ENCODE peak calls at places on chromosomes 1 and 21, in seven cellular contexts. I is GM19239, Y is sciatic nerve, T is heart right ventricle, W is GOT3, S is GM04503, Z is GDM1. G is an unnamed sample.

GRCh38 chr1:53659436-53659835 is 79.5 kb downstream of the GLIS1 start:
- DNase-seq in I (no peak), Y (no peak), T (no peak), W (no peak), S (no peak), Z (no peak), G (no peak)

GRCh38 chr21:28903448-28903847 is 89.2 kb downstream of the LTN1 start:
- DNase-seq in I (no peak), Y (no peak), T (no peak), W (no peak), S (no peak), Z (no peak), G (no peak)

GRCh38 chr1:22071511-22071910 is 19.0 kb downstream of the CDC42 start:
- DNase-seq in I (no peak), Y (no peak), T (no peak), W (no peak), S (no peak), Z (no peak), G (no peak)

GRCh38 chr1:117336087-117336817 is 31.0 kb upstream of the MAN1A2 start:
- DNase-seq in I (no peak), Y (no peak), T (no peak), W (no peak), S (no peak), Z (no peak), G (no peak)

GRCh38 chr1:47984175-47984789 is 12.9 kb downstream of the TRABD2B start:
- DNase-seq in I (no peak), Y (no peak), T (peak; percentile 57), W (no peak), S (no peak), Z (no peak), G (no peak)

GRCh38 chr1:75539230-75540116 is 71.4 kb downstream of the SLC44A5 start:
- DNase-seq in I (no peak), Y (no peak), T (no peak), W (no peak), S (no peak), Z (no peak), G (no peak)

GRCh38 chr1:116769561-116769977 is 15.3 kb downstream of the CD2 start:
- DNase-seq in I (peak; percentile 46), Y (no peak), T (no peak), W (no peak), S (no peak), Z (peak; percentile 81), G (no peak)

GRCh38 chr1:184910596-184910995 is 63.7 kb downstream of the NIBAN1 start:
- DNase-seq in I (no peak), Y (peak; percentile 73), T (no peak), W (no peak), S (peak; percentile 66), Z (no peak), G (peak; percentile 64)

GRCh38 chr1:80250573-80251168 is 1244.1 kb upstream of the ADGRL4 start:
- DNase-seq in I (no peak), Y (no peak), T (no peak), W (no peak), S (no peak), Z (no peak), G (no peak)

GRCh38 chr21:42992943-42993712 is 18.8 kb downstream of the PKNOX1 start:
- DNase-seq in I (no peak), Y (no peak), T (no peak), W (no peak), S (no peak), Z (no peak), G (no peak)

GRCh38 chr1:221778535-221779142 is 36.8 kb upstream of the DUSP10 start:
- DNase-seq in I (no peak), Y (no peak), T (no peak), W (no peak), S (no peak), Z (peak; percentile 21), G (no peak)

GRCh38 chr1:42385283-42385682 is 4.7 kb downstream of the RIMKLA start:
- DNase-seq in I (no peak), Y (no peak), T (no peak), W (no peak), S (peak; percentile 5), Z (no peak), G (no peak)

GRCh38 chr1:160708821-160709220 is 2.8 kb downstream of the CD48 start:
- DNase-seq in I (no peak), Y (no peak), T (no peak), W (no peak), S (no peak), Z (no peak), G (no peak)

GRCh38 chr21:36504067-36505058 is 24.4 kb upstream of the CLDN14 start:
- DNase-seq in I (no peak), Y (no peak), T (no peak), W (no peak), S (no peak), Z (no peak), G (no peak)

GRCh38 chr1:9198538-9199361 is 35.8 kb upstream of the H6PD start:
- DNase-seq in I (no peak), Y (no peak), T (peak; percentile 48), W (no peak), S (no peak), Z (no peak), G (no peak)

GRCh38 chr1:3249846-3250501 is 181.0 kb downstream of the PRDM16 start:
- DNase-seq in I (no peak), Y (no peak), T (no peak), W (no peak), S (no peak), Z (no peak), G (no peak)

GRCh38 chr1:12617901-12618660 is at the start of gene DHRS3:
- DNase-seq in I (no peak), Y (peak; percentile 88), T (peak; percentile 84), W (no peak), S (no peak), Z (peak; percentile 72), G (no peak)

GRCh38 chr1:211468595-211468994 is 23.4 kb downstream of the RD3 start:
- DNase-seq in I (no peak), Y (no peak), T (no peak), W (no peak), S (no peak), Z (peak; percentile 85), G (no peak)

GRCh38 chr1:218636548-218636947 is 291.4 kb downstream of the TGFB2 start:
- DNase-seq in I (no peak), Y (no peak), T (no peak), W (no peak), S (no peak), Z (no peak), G (no peak)

GRCh38 chr1:62991152-62991551 is 207.2 kb downstream of the ATG4C start:
- DNase-seq in I (no peak), Y (no peak), T (no peak), W (no peak), S (no peak), Z (no peak), G (no peak)

GRCh38 chr1:173744651-173745050 is 29.9 kb downstream of the KLHL20 start:
- DNase-seq in I (no peak), Y (no peak), T (no peak), W (no peak), S (no peak), Z (no peak), G (no peak)

GRCh38 chr1:232979596-232979995 is 29.2 kb downstream of the NTPCR start:
- DNase-seq in I (no peak), Y (no peak), T (no peak), W (no peak), S (no peak), Z (no peak), G (no peak)

GRCh38 chr1:108051625-108052382 is 86.8 kb upstream of the VAV3 start:
- DNase-seq in I (no peak), Y (no peak), T (no peak), W (no peak), S (no peak), Z (no peak), G (no peak)

GRCh38 chr1:178266619-178267066 is 172.7 kb downstream of the RASAL2 start:
- DNase-seq in I (no peak), Y (no peak), T (no peak), W (no peak), S (no peak), Z (no peak), G (no peak)

GRCh38 chr1:31374511-31375196 is 1.8 kb upstream of the FABP3 start:
- DNase-seq in I (no peak), Y (no peak), T (peak; percentile 45), W (peak; percentile 31), S (no peak), Z (no peak), G (peak; percentile 47)

GRCh38 chr1:35558374-35559316 is 1.0 kb downstream of the NCDN start:
- DNase-seq in I (no peak), Y (no peak), T (no peak), W (no peak), S (no peak), Z (no peak), G (no peak)

GRCh38 chr1:183077107-183077506 is 53.9 kb downstream of the LAMC1 start:
- DNase-seq in I (no peak), Y (no peak), T (no peak), W (no peak), S (no peak), Z (no peak), G (no peak)

GRCh38 chr1:9473032-9473792 is 66.1 kb upstream of the SLC25A33 start:
- DNase-seq in I (no peak), Y (peak; percentile 70), T (peak; percentile 59), W (peak; percentile 59), S (peak; percentile 77), Z (no peak), G (peak; percentile 23)

GRCh38 chr1:1969953-1970716 is 33.5 kb downstream of the CFAP74 start:
- DNase-seq in I (no peak), Y (no peak), T (no peak), W (no peak), S (no peak), Z (no peak), G (no peak)

GRCh38 chr21:14797543-14797942 is 251.4 kb upstream of the SAMSN1 start:
- DNase-seq in I (no peak), Y (no peak), T (no peak), W (no peak), S (no peak), Z (no peak), G (no peak)

GRCh38 chr1:15953791-15954201 is 22.1 kb downstream of the ZBTB17 start:
- DNase-seq in I (no peak), Y (no peak), T (no peak), W (no peak), S (no peak), Z (no peak), G (no peak)

GRCh38 chr1:205597691-205598314 is 34.0 kb downstream of the ELK4 start:
- DNase-seq in I (no peak), Y (no peak), T (peak; percentile 61), W (no peak), S (no peak), Z (no peak), G (no peak)

GRCh38 chr1:95388041-95388440 is 154.0 kb downstream of the RWDD3 start:
- DNase-seq in I (no peak), Y (no peak), T (no peak), W (no peak), S (no peak), Z (no peak), G (no peak)

GRCh38 chr1:7549277-7549676 is 221.8 kb upstream of the VAMP3 start:
- DNase-seq in I (no peak), Y (no peak), T (no peak), W (peak; percentile 16), S (peak; percentile 31), Z (no peak), G (no peak)

GRCh38 chr1:244074559-244075171 is 23.6 kb downstream of the ZBTB18 start:
- DNase-seq in I (peak; percentile 35), Y (no peak), T (no peak), W (no peak), S (no peak), Z (no peak), G (no peak)

GRCh38 chr21:14243877-14244276 is 27.9 kb downstream of the RBM11 start:
- DNase-seq in I (no peak), Y (no peak), T (no peak), W (no peak), S (no peak), Z (no peak), G (no peak)

GRCh38 chr1:66248746-66249145 is 285.2 kb upstream of the SGIP1 start:
- DNase-seq in I (no peak), Y (no peak), T (no peak), W (no peak), S (no peak), Z (no peak), G (no peak)

GRCh38 chr21:17343055-17343454 is 169.8 kb upstream of the CXADR start:
- DNase-seq in I (no peak), Y (no peak), T (no peak), W (no peak), S (no peak), Z (no peak), G (no peak)